ENCODE peak calls at places on chromosomes 13 and 19, in six cellular contexts. B is effector CD4-positive, alpha-beta T cell; F is fibroblast of lung; V is ecto neural progenitor cell; K is NCI-H748 treated with DMSO at 0.1 percent for 48 hours; H is ACHN. G is an unnamed sample.

GRCh38 chr13:99717959-99718674 is 216.8 kb downstream of the TM9SF2 start:
- DNase-seq in V (no peak), F (no peak), H (no peak), B (no peak), K (no peak), G (no peak)

GRCh38 chr19:57641715-57642234 is 8.8 kb downstream of the ZNF211 start:
- DNase-seq in K (no peak), V (no peak), H (no peak), F (peak; percentile 8), B (no peak), G (no peak)

GRCh38 chr13:44523176-44524017 is 52.7 kb downstream of the TSC22D1 start:
- DNase-seq in B (no peak), V (no peak), H (peak; percentile 62), F (peak; percentile 44), K (no peak), G (peak; percentile 79)

GRCh38 chr13:109874921-109875454 is 88.6 kb upstream of the IRS2 start:
- DNase-seq in B (no peak), V (no peak), F (peak; percentile 51), K (no peak), H (no peak), G (peak; percentile 48)

GRCh38 chr19:36973021-36973843 is 57.1 kb downstream of the ZNF568 start:
- DNase-seq in K (no peak), H (no peak), B (peak; percentile 73), F (peak; percentile 76), V (peak; percentile 46), G (peak; percentile 50)

GRCh38 chr19:18020212-18021067 is 12.5 kb downstream of the ARRDC2 start:
- DNase-seq in B (no peak), K (no peak), H (no peak), F (no peak), V (no peak), G (peak; percentile 49)

GRCh38 chr19:19209372-19209771 is 2.4 kb upstream of the NCAN start:
- DNase-seq in V (no peak), B (no peak), K (no peak), H (no peak), F (no peak), G (no peak)

GRCh38 chr19:1650627-1651009 is 1.8 kb downstream of the TCF3 start:
- DNase-seq in B (no peak), H (no peak), V (no peak), K (no peak), F (peak; percentile 16), G (peak; percentile 7)

GRCh38 chr19:35790981-35791813 is 15.8 kb downstream of the ARHGAP33 start:
- DNase-seq in B (no peak), V (no peak), K (no peak), H (no peak), F (no peak), G (no peak)

GRCh38 chr13:20825476-20825875 is 51.7 kb upstream of the EEF1AKMT1 start:
- DNase-seq in K (no peak), F (peak; percentile 54), H (no peak), B (no peak), V (no peak), G (peak; percentile 55)

GRCh38 chr19:31390721-31391120 is 41.5 kb upstream of the TSHZ3 start:
- DNase-seq in K (no peak), V (no peak), F (no peak), H (no peak), B (no peak), G (no peak)

GRCh38 chr13:113848020-113848419 is 15.9 kb downstream of the GAS6 start:
- DNase-seq in H (no peak), B (no peak), V (peak; percentile 26), K (no peak), F (no peak), G (no peak)

GRCh38 chr13:21670883-21671792 is at the start of gene FGF9:
- DNase-seq in V (peak; percentile 88), K (peak; percentile 96), F (peak; percentile 78), H (peak; percentile 71), B (peak; percentile 69), G (peak; percentile 79)

GRCh38 chr13:45807520-45808099 is 43.9 kb downstream of the SIAH3 start:
- DNase-seq in K (peak; percentile 56), V (no peak), B (no peak), H (peak; percentile 67), F (peak; percentile 62), G (peak; percentile 17)

GRCh38 chr19:6220385-6221191 is 59.2 kb downstream of the MLLT1 start:
- DNase-seq in F (peak; percentile 72), H (no peak), K (no peak), V (no peak), B (no peak), G (peak; percentile 64)

GRCh38 chr13:26300140-26300539 is 46.2 kb downstream of the CDK8 start:
- DNase-seq in V (no peak), H (no peak), B (no peak), F (peak; percentile 32), K (no peak), G (peak; percentile 86)

GRCh38 chr19:10975374-10976036 is 14.7 kb downstream of the SMARCA4 start:
- DNase-seq in B (no peak), K (no peak), V (no peak), F (peak; percentile 77), H (no peak), G (peak; percentile 66)

GRCh38 chr13:36345438-36346221 is 564 bp downstream of the SPART start:
- DNase-seq in F (peak; percentile 93), V (peak; percentile 74), H (peak; percentile 85), K (no peak), B (no peak), G (peak; percentile 92)

G was measured in IMR-90.